ENCODE peak calls at places on chromosome 20, in seven cellular contexts. One of them, this sample, is unnamed.

GRCh38 chr20:12318043-12318442 is 400.4 kb downstream of the BTBD3 start:
- DNase-seq in HCT116: no peak
- DNase-seq in K562: no peak
- DNase-seq in endothelial cell of umbilical vein: no peak
- DNase-seq in DND-41: no peak
- DNase-seq in PC-3: no peak
- DNase-seq in fibroblast of lung: no peak
- DNase-seq in this sample: no peak

GRCh38 chr20:45338121-45339030 is 9.8 kb downstream of the SDC4 start:
- DNase-seq in HCT116: no peak
- DNase-seq in K562: no peak
- DNase-seq in endothelial cell of umbilical vein: no peak
- DNase-seq in DND-41: no peak
- DNase-seq in PC-3: no peak
- DNase-seq in fibroblast of lung: peak; percentile 13
- DNase-seq in this sample: no peak

GRCh38 chr20:1636621-1637020 is 16.8 kb upstream of the SIRPB1 start:
- DNase-seq in HCT116: no peak
- DNase-seq in K562: no peak
- DNase-seq in endothelial cell of umbilical vein: no peak
- DNase-seq in DND-41: no peak
- DNase-seq in PC-3: no peak
- DNase-seq in fibroblast of lung: no peak
- DNase-seq in this sample: no peak

GRCh38 chr20:32040142-32040953 is 11.7 kb upstream of the HCK start:
- DNase-seq in HCT116: no peak
- DNase-seq in K562: no peak
- DNase-seq in endothelial cell of umbilical vein: no peak
- DNase-seq in DND-41: no peak
- DNase-seq in PC-3: no peak
- DNase-seq in fibroblast of lung: no peak
- DNase-seq in this sample: no peak

GRCh38 chr20:6162239-6162638 is 39.4 kb upstream of the FERMT1 start:
- DNase-seq in HCT116: no peak
- DNase-seq in K562: no peak
- DNase-seq in endothelial cell of umbilical vein: no peak
- DNase-seq in DND-41: no peak
- DNase-seq in PC-3: no peak
- DNase-seq in fibroblast of lung: peak; percentile 51
- DNase-seq in this sample: no peak

GRCh38 chr20:20547221-20547875 is 165.1 kb downstream of the RALGAPA2 start:
- DNase-seq in HCT116: no peak
- DNase-seq in K562: no peak
- DNase-seq in endothelial cell of umbilical vein: no peak
- DNase-seq in DND-41: no peak
- DNase-seq in PC-3: peak; percentile 54
- DNase-seq in fibroblast of lung: peak; percentile 73
- DNase-seq in this sample: no peak

GRCh38 chr20:6654490-6655247 is 112.8 kb upstream of the BMP2 start:
- DNase-seq in HCT116: no peak
- DNase-seq in K562: no peak
- DNase-seq in endothelial cell of umbilical vein: no peak
- DNase-seq in DND-41: no peak
- DNase-seq in PC-3: peak; percentile 76
- DNase-seq in fibroblast of lung: no peak
- DNase-seq in this sample: no peak

GRCh38 chr20:35171753-35172433 is at the start of gene PROCR:
- DNase-seq in HCT116: peak; percentile 92
- DNase-seq in K562: peak; percentile 75
- DNase-seq in endothelial cell of umbilical vein: peak; percentile 98
- DNase-seq in DND-41: peak; percentile 13
- DNase-seq in PC-3: peak; percentile 97
- DNase-seq in fibroblast of lung: peak; percentile 95
- DNase-seq in this sample: peak; percentile 23

GRCh38 chr20:10502098-10502526 is 67.0 kb downstream of the SLX4IP start:
- DNase-seq in HCT116: no peak
- DNase-seq in K562: no peak
- DNase-seq in endothelial cell of umbilical vein: no peak
- DNase-seq in DND-41: peak; percentile 69
- DNase-seq in PC-3: no peak
- DNase-seq in fibroblast of lung: no peak
- DNase-seq in this sample: no peak

GRCh38 chr20:9330151-9330550 is 184.2 kb upstream of the LAMP5 start:
- DNase-seq in HCT116: no peak
- DNase-seq in K562: no peak
- DNase-seq in endothelial cell of umbilical vein: no peak
- DNase-seq in DND-41: no peak
- DNase-seq in PC-3: no peak
- DNase-seq in fibroblast of lung: no peak
- DNase-seq in this sample: no peak

GRCh38 chr20:48875233-48875913 is 46.1 kb upstream of the ARFGEF2 start:
- DNase-seq in HCT116: no peak
- DNase-seq in K562: no peak
- DNase-seq in endothelial cell of umbilical vein: no peak
- DNase-seq in DND-41: no peak
- DNase-seq in PC-3: no peak
- DNase-seq in fibroblast of lung: no peak
- DNase-seq in this sample: no peak

GRCh38 chr20:44070139-44070900 is 116.7 kb downstream of the JPH2 start:
- DNase-seq in HCT116: no peak
- DNase-seq in K562: no peak
- DNase-seq in endothelial cell of umbilical vein: no peak
- DNase-seq in DND-41: peak; percentile 83
- DNase-seq in PC-3: no peak
- DNase-seq in fibroblast of lung: no peak
- DNase-seq in this sample: no peak

GRCh38 chr20:10954137-10954840 is 280.5 kb upstream of the JAG1 start:
- DNase-seq in HCT116: no peak
- DNase-seq in K562: no peak
- DNase-seq in endothelial cell of umbilical vein: no peak
- DNase-seq in DND-41: no peak
- DNase-seq in PC-3: peak; percentile 65
- DNase-seq in fibroblast of lung: peak; percentile 71
- DNase-seq in this sample: no peak

GRCh38 chr20:34017610-34018009 is 23.9 kb downstream of the RALY start:
- DNase-seq in HCT116: no peak
- DNase-seq in K562: no peak
- DNase-seq in endothelial cell of umbilical vein: no peak
- DNase-seq in DND-41: no peak
- DNase-seq in PC-3: peak; percentile 58
- DNase-seq in fibroblast of lung: peak; percentile 98
- DNase-seq in this sample: no peak

GRCh38 chr20:7935027-7935551 is 5.2 kb downstream of the HAO1 start:
- DNase-seq in HCT116: no peak
- DNase-seq in K562: no peak
- DNase-seq in endothelial cell of umbilical vein: no peak
- DNase-seq in DND-41: no peak
- DNase-seq in PC-3: no peak
- DNase-seq in fibroblast of lung: no peak
- DNase-seq in this sample: no peak

GRCh38 chr20:41308726-41309413 is 8.7 kb downstream of the ZHX3 start:
- DNase-seq in HCT116: no peak
- DNase-seq in K562: peak; percentile 58
- DNase-seq in endothelial cell of umbilical vein: no peak
- DNase-seq in DND-41: no peak
- DNase-seq in PC-3: no peak
- DNase-seq in fibroblast of lung: no peak
- DNase-seq in this sample: no peak
- H3K9ac ChIP-seq in HCT116: no peak overlapping the region
- H3K9ac ChIP-seq in K562: no peak overlapping the region
- H3K9ac ChIP-seq in endothelial cell of umbilical vein: no peak overlapping the region
- H3K9ac ChIP-seq in DND-41: no peak overlapping the region
- H3K9ac ChIP-seq in PC-3: no peak overlapping the region
- H3K9ac ChIP-seq in fibroblast of lung: no peak overlapping the region
- H3K9ac ChIP-seq in this sample: no peak overlapping the region

DNA sequence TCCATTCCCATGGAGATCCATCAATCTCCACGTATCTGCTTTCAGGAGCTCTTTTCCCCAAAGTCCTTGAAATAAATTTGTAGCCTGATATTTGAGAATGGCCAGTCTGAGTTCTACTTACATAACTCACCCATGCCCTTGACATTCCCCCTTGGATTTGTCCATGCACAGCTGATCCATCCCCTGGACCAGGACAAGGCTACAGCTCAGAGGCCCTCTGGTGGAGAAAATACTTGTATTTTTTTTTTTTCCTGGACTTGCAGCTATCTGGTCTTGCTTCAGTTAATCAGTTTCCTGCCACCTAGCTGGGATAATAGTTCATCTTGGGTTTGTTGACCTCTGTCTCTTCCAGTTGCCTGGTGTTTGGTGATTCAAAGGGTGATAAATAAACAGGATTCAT is 467.6 kb downstream of the DHX35 start:
- DNase-seq in HCT116: no peak
- DNase-seq in K562: no peak
- DNase-seq in endothelial cell of umbilical vein: no peak
- DNase-seq in DND-41: no peak
- DNase-seq in PC-3: peak; percentile 5
- DNase-seq in fibroblast of lung: no peak
- DNase-seq in this sample: no peak
- H3K9ac ChIP-seq in HCT116: no peak overlapping the region
- H3K9ac ChIP-seq in K562: no peak overlapping the region
- H3K9ac ChIP-seq in endothelial cell of umbilical vein: no peak overlapping the region
- H3K9ac ChIP-seq in DND-41: no peak overlapping the region
- H3K9ac ChIP-seq in PC-3: no peak overlapping the region
- H3K9ac ChIP-seq in fibroblast of lung: no peak overlapping the region
- H3K9ac ChIP-seq in this sample: no peak overlapping the region

DNA sequence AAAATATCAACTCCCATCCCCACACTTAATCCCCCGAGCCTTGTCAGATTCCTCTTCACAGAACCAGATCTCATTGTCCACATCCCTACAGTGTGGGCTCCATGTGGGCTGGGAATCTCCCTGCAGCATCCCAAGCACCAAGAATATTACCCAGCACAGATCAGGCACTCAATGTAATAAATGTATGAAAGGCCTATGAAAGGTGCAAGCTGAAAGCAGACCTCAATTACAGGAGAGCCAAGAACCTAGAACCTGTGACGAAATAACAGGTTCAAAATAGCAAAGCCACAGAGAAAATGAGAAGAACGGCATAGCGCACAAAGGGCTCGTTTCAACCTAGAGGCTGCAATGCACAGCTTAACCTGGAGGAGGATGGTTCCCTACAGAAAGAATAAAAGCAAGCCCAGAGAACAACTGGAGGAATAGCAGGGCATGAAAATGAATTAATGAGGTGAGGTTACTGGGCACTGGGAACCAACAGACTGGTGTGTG is 3.1 kb downstream of the SLC23A2 start:
- DNase-seq in HCT116: no peak
- DNase-seq in K562: no peak
- DNase-seq in endothelial cell of umbilical vein: no peak
- DNase-seq in DND-41: no peak
- DNase-seq in PC-3: peak; percentile 13
- DNase-seq in fibroblast of lung: no peak
- DNase-seq in this sample: no peak
- H3K9ac ChIP-seq in HCT116: no peak overlapping the region
- H3K9ac ChIP-seq in K562: no peak overlapping the region
- H3K9ac ChIP-seq in endothelial cell of umbilical vein: no peak overlapping the region
- H3K9ac ChIP-seq in DND-41: no peak overlapping the region
- H3K9ac ChIP-seq in PC-3: no peak overlapping the region
- H3K9ac ChIP-seq in fibroblast of lung: no peak overlapping the region
- H3K9ac ChIP-seq in this sample: no peak overlapping the region

DNA sequence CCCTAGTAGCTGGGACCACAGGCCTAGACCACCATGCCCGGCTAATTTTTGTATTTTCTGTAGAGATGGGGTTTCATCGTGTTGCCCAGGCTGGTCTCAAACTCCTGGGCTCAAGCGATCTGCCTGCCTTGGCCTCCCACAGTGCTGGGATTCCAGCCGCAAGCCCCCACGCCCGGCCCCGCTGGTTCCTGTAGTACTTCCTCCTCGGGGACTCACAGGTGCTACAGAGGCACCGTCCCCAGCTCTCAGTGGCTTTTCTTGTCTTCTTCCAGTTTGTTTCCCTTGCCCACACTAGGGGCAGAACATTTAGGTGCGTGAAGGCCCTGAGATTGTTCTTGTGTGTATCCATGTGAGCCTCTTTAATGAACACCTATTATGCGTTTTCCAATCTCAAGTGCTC is 773 bp upstream of the ZBP1 start:
- DNase-seq in HCT116: no peak
- DNase-seq in K562: no peak
- DNase-seq in endothelial cell of umbilical vein: no peak
- DNase-seq in DND-41: peak; percentile 56
- DNase-seq in PC-3: no peak
- DNase-seq in fibroblast of lung: no peak
- DNase-seq in this sample: no peak
- H3K9ac ChIP-seq in HCT116: no peak overlapping the region
- H3K9ac ChIP-seq in K562: no peak overlapping the region
- H3K9ac ChIP-seq in endothelial cell of umbilical vein: no peak overlapping the region
- H3K9ac ChIP-seq in DND-41: no peak overlapping the region
- H3K9ac ChIP-seq in PC-3: no peak overlapping the region
- H3K9ac ChIP-seq in fibroblast of lung: no peak overlapping the region
- H3K9ac ChIP-seq in this sample: no peak overlapping the region

DNA sequence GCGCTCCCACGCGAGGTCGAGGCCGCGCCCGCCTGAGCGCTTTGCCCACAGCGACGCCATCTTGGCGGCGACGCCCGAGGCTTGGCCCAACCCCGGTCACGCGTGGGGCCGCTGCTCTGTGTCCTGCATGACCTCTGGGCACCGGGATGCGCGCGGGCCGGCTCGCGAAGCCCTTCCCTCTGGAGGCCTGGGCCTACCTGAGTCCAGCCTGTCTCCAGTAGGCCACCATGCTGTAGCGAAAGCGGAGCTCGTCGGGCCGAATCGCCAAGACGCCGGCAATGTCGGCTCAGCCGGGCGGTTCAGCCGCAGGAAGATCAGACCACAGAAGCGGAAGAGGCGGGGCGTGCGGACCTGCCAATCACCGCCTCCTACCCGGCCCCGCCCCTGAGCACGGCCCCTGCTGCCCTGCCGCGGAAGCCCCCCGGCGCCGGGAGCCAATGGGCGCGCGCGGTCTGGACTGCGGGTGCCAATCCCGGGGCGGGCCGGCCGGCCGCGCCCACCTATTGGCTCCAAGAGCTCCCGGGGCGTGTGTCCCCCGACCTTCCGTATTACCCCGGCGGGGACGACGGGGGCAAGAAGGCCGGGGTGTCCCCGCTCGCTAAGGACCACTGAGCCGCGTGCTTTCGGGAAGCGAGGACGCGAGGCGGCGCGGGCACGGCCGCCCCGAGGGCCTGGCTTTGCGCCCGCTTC is at the start of gene ATP5F1E:
- DNase-seq in HCT116: peak; percentile 72
- DNase-seq in K562: peak; percentile 95
- DNase-seq in endothelial cell of umbilical vein: peak; percentile 96
- DNase-seq in DND-41: peak; percentile 98
- DNase-seq in PC-3: peak; percentile 98
- DNase-seq in fibroblast of lung: peak; percentile 94
- DNase-seq in this sample: peak; percentile 94
- H3K9ac ChIP-seq in HCT116: peak within 1 kb of the TSS; percentile 86
- H3K9ac ChIP-seq in K562: peak within 1 kb of the TSS; percentile 97
- H3K9ac ChIP-seq in endothelial cell of umbilical vein: peak within 1 kb of the TSS; percentile 82
- H3K9ac ChIP-seq in DND-41: peak within 1 kb of the TSS; percentile 91
- H3K9ac ChIP-seq in PC-3: peak within 1 kb of the TSS; percentile 95
- H3K9ac ChIP-seq in fibroblast of lung: peak within 1 kb of the TSS; percentile 90
- H3K9ac ChIP-seq in this sample: peak within 1 kb of the TSS; percentile 99

GRCh38 chr20:25220021-25220730 is 24.7 kb downstream of the ENTPD6 start:
- DNase-seq in HCT116: no peak
- DNase-seq in K562: peak; percentile 15
- DNase-seq in endothelial cell of umbilical vein: no peak
- DNase-seq in DND-41: peak; percentile 61
- DNase-seq in PC-3: no peak
- DNase-seq in fibroblast of lung: no peak
- DNase-seq in this sample: no peak
- H3K9ac ChIP-seq in HCT116: no peak overlapping the region
- H3K9ac ChIP-seq in K562: peak overlapping the region; percentile 35
- H3K9ac ChIP-seq in endothelial cell of umbilical vein: no peak overlapping the region
- H3K9ac ChIP-seq in DND-41: no peak overlapping the region
- H3K9ac ChIP-seq in PC-3: no peak overlapping the region
- H3K9ac ChIP-seq in fibroblast of lung: no peak overlapping the region
- H3K9ac ChIP-seq in this sample: no peak overlapping the region